ENCODE peak calls at places on chromosomes 6 and 20, in seven cellular contexts. F is psoas muscle, A is HS-27A, X is NCI-H345, L is germinal center, Q is NCI-H748 treated with DMSO at 0.1 percent for 48 hours, O is neural crest cell. U is an unnamed sample.

GRCh38 chr6:74137910-74138309 is 441.9 kb downstream of the CD109 start:
- DNase-seq in X (no peak), Q (no peak), A (peak), O (no peak), F (no peak), L (no peak), U (peak)

GRCh38 chr6:131868836-131869235 is 61.0 kb downstream of the ENPP1 start:
- DNase-seq in Q (no peak), A (no peak), L (no peak), X (no peak), O (no peak), F (no peak), U (peak)

GRCh38 chr6:152952045-152952444 is 30.8 kb downstream of the FBXO5 start:
- DNase-seq in A (peak), L (no peak), F (no peak), X (no peak), O (no peak), Q (no peak), U (peak)

GRCh38 chr6:169977434-169978265 is 226.2 kb downstream of the ERMARD start:
- DNase-seq in O (no peak), A (no peak), L (no peak), F (no peak), X (no peak), Q (no peak), U (no peak)

GRCh38 chr6:128487746-128488145 is 32.7 kb downstream of the PTPRK start:
- DNase-seq in X (no peak), Q (no peak), L (no peak), O (no peak), F (no peak), A (no peak), U (peak)

GRCh38 chr6:111658445-111659154 is 52.9 kb upstream of the TRAF3IP2 start:
- DNase-seq in X (no peak), O (no peak), L (no peak), F (no peak), A (no peak), Q (no peak), U (peak)

GRCh38 chr20:31842471-31843157 is 2.8 kb downstream of the FOXS1 start:
- DNase-seq in A (no peak), L (no peak), X (no peak), O (no peak), Q (no peak), F (peak), U (peak)

GRCh38 chr6:106155219-106155830 is 69.2 kb downstream of the PRDM1 start:
- DNase-seq in A (no peak), Q (no peak), X (no peak), O (no peak), L (no peak), F (no peak), U (no peak)

GRCh38 chr6:4155848-4156466 is 20.6 kb upstream of the ECI2 start:
- DNase-seq in A (peak), Q (peak), X (peak), F (peak), L (peak), O (peak), U (peak)

GRCh38 chr20:37441023-37441422 is 80.0 kb upstream of the NNAT start:
- DNase-seq in F (no peak), L (no peak), X (no peak), A (no peak), O (no peak), Q (no peak), U (no peak)

GRCh38 chr6:106064766-106065165 is 21.4 kb upstream of the PRDM1 start:
- DNase-seq in F (no peak), Q (no peak), A (no peak), O (no peak), L (no peak), X (no peak), U (no peak)

GRCh38 chr6:34459899-34460593 is 5.8 kb upstream of the PACSIN1 start:
- DNase-seq in O (peak), L (peak), Q (peak), A (peak), F (no peak), X (peak), U (peak)

GRCh38 chr6:32968770-32969684 is 633 bp downstream of the BRD2 start:
- DNase-seq in O (peak), F (peak), A (peak), Q (peak), X (peak), L (peak), U (peak)

GRCh38 chr6:113854531-113855499 is 2.3 kb upstream of the MARCKS start:
- DNase-seq in A (no peak), X (peak), O (peak), Q (peak), F (peak), L (peak), U (peak)

GRCh38 chr20:32282461-32282860 is 5.0 kb downstream of the KIF3B start:
- DNase-seq in Q (no peak), F (no peak), X (peak), A (no peak), O (no peak), L (no peak), U (no peak)

GRCh38 chr20:22584630-22584921 is 204 bp upstream of the FOXA2 start:
- DNase-seq in O (no peak), L (no peak), Q (peak), F (no peak), A (no peak), X (peak), U (no peak)

GRCh38 chr6:2914318-2914660 is 11.2 kb upstream of the SERPINB9 start:
- DNase-seq in Q (peak), A (no peak), L (no peak), X (no peak), F (no peak), O (no peak), U (no peak)

GRCh38 chr20:380763-381580 is 412 bp downstream of the TRIB3 start:
- DNase-seq in Q (no peak), A (no peak), O (peak), X (peak), F (peak), L (peak), U (peak)

GRCh38 chr20:64212750-64213149 is 42.8 kb upstream of the PCMTD2 start:
- DNase-seq in L (no peak), F (peak), Q (no peak), A (no peak), X (no peak), O (no peak), U (peak)

GRCh38 chr6:10418361-10418861 is 3.5 kb upstream of the TFAP2A start:
- DNase-seq in A (no peak), X (no peak), O (no peak), Q (no peak), F (no peak), L (no peak), U (no peak)

GRCh38 chr6:84675651-84676050 is 88.7 kb downstream of the TBX18 start:
- DNase-seq in O (no peak), X (no peak), F (no peak), L (no peak), Q (no peak), A (no peak), U (no peak)

GRCh38 chr20:54566224-54566750 is 90.9 kb downstream of the DOK5 start:
- DNase-seq in Q (no peak), L (no peak), F (no peak), A (no peak), X (no peak), O (no peak), U (no peak)

GRCh38 chr6:1538810-1539482 is 70.8 kb upstream of the FOXC1 start:
- DNase-seq in X (no peak), L (no peak), Q (no peak), A (no peak), O (no peak), F (peak), U (no peak)

GRCh38 chr6:158654960-158655485 is 5.2 kb downstream of the SYTL3 start:
- DNase-seq in Q (no peak), O (no peak), A (no peak), F (no peak), L (no peak), X (no peak), U (peak)

GRCh38 chr6:137217801-137218472 is 1.2 kb downstream of the IFNGR1 start:
- DNase-seq in A (no peak), L (peak), X (no peak), Q (no peak), F (no peak), O (no peak), U (peak)

GRCh38 chr6:69398311-69398710 is 398.5 kb downstream of the LMBRD1 start:
- DNase-seq in Q (no peak), L (no peak), F (no peak), O (no peak), A (no peak), X (no peak), U (no peak)

U was measured in astrocyte of the spinal cord.